ENCODE peak calls at places on chromosomes 1 and 21, in five cellular contexts. M is NCI-H774; X is activated CD4-positive, alpha-beta memory T cell treated with anti-CD3 and anti-CD28 coated beads for 36 hours; P is NCI-H69; Q is mammary epithelial cell. L is an unnamed sample.

GRCh38 chr1:110559157-110559556 is 40.2 kb upstream of the KCNA10 start:
- DNase-seq in X (peak), P (no peak), M (no peak), Q (peak), L (no peak)

GRCh38 chr21:38805282-38806152 is at the start of gene ETS2:
- DNase-seq in M (peak), Q (peak), P (peak), X (peak), L (peak)

GRCh38 chr1:29117381-29117780 is 6.3 kb downstream of the TMEM200B start:
- DNase-seq in M (no peak), Q (no peak), X (no peak), P (no peak), L (no peak)

GRCh38 chr1:38559180-38559874 is 300.2 kb downstream of the RRAGC start:
- DNase-seq in Q (no peak), P (no peak), X (peak), M (no peak), L (no peak)

GRCh38 chr1:1084372-1085170 is 10.5 kb upstream of the RNF223 start:
- DNase-seq in X (peak), P (no peak), M (no peak), Q (no peak), L (no peak)

GRCh38 chr1:943545-944340 is 15.3 kb downstream of the NOC2L start:
- DNase-seq in Q (no peak), P (no peak), M (no peak), X (no peak), L (no peak)

GRCh38 chr1:172851077-172851476 is 192.2 kb downstream of the FASLG start:
- DNase-seq in Q (no peak), X (no peak), P (no peak), M (no peak), L (no peak)

GRCh38 chr1:1471389-1472045 is at the start of gene ATAD3B:
- DNase-seq in Q (peak), M (peak), X (peak), P (peak), L (peak)

GRCh38 chr1:86515597-86515996 is 31.3 kb upstream of the CLCA4 start:
- DNase-seq in Q (peak), X (no peak), M (no peak), P (peak), L (no peak)

GRCh38 chr1:173474097-173474779 is 2.9 kb upstream of the PRDX6 start:
- DNase-seq in M (no peak), X (no peak), Q (no peak), P (peak), L (no peak)

GRCh38 chr1:82386365-82387069 is 585.8 kb downstream of the ADGRL2 start:
- DNase-seq in P (no peak), M (no peak), X (no peak), Q (peak), L (no peak)

GRCh38 chr1:8197493-8198282 is 120.2 kb upstream of the SLC45A1 start:
- DNase-seq in M (no peak), X (peak), Q (peak), P (no peak), L (peak)

GRCh38 chr1:169110265-169110664 is 3.8 kb downstream of the ATP1B1 start:
- DNase-seq in M (no peak), X (no peak), Q (no peak), P (no peak), L (no peak)

GRCh38 chr1:52590275-52590674 is 11.9 kb upstream of the GPX7 start:
- DNase-seq in P (peak), Q (no peak), X (no peak), M (peak), L (no peak)

GRCh38 chr1:53107570-53108322 is 34.7 kb downstream of the SLC1A7 start:
- DNase-seq in P (peak), Q (no peak), M (peak), X (no peak), L (peak)

GRCh38 chr1:64296459-64296858 is 93.0 kb downstream of the UBE2U start:
- DNase-seq in M (no peak), P (no peak), Q (no peak), X (no peak), L (no peak)

GRCh38 chr1:48114596-48115384 is 107.7 kb upstream of the SLC5A9 start:
- DNase-seq in Q (peak), P (no peak), M (no peak), X (no peak), L (no peak)

GRCh38 chr1:152061952-152062351 is 25.1 kb upstream of the S100A11 start:
- DNase-seq in X (no peak), M (no peak), Q (no peak), P (no peak), L (peak)

GRCh38 chr1:242205622-242206489 is 207.0 kb upstream of the MAP1LC3C start:
- DNase-seq in P (peak), M (no peak), X (no peak), Q (peak), L (no peak)